ENCODE peak calls at places on chromosomes 7 and 10, in seven cellular contexts. Z, I, X, L, F, O and C are unnamed samples.

GRCh38 chr7:76515999-76516443 is 5.7 kb downstream of the UPK3B start:
- DNase-seq in Z (no peak), I (peak; percentile 36), X (no peak), L (no peak), F (peak; percentile 85), O (peak; percentile 46), C (peak; percentile 71)

GRCh38 chr7:99403764-99404163 is 4.6 kb downstream of the PDAP1 start:
- DNase-seq in Z (no peak), I (no peak), X (no peak), L (no peak), F (no peak), O (no peak), C (no peak)

GRCh38 chr10:63630928-63631685 is 109.9 kb downstream of the REEP3 start:
- DNase-seq in Z (no peak), I (peak; percentile 87), X (no peak), L (no peak), F (no peak), O (no peak), C (no peak)

GRCh38 chr10:819326-819725 is 112.2 kb downstream of the LARP4B start:
- DNase-seq in Z (peak; percentile 22), I (peak; percentile 78), X (no peak), L (no peak), F (no peak), O (no peak), C (no peak)

GRCh38 chr7:157846281-157846680 is 509.5 kb downstream of the DNAJB6 start:
- DNase-seq in Z (no peak), I (no peak), X (no peak), L (no peak), F (no peak), O (no peak), C (no peak)

GRCh38 chr7:140876519-140877248 is 48.0 kb downstream of the BRAF start:
- DNase-seq in Z (no peak), I (no peak), X (no peak), L (no peak), F (no peak), O (no peak), C (peak; percentile 22)

GRCh38 chr7:100867040-100867795 is at the start of gene TRIP6:
- DNase-seq in Z (peak; percentile 68), I (peak; percentile 83), X (peak; percentile 97), L (no peak), F (peak; percentile 59), O (peak; percentile 78), C (peak; percentile 63)

GRCh38 chr10:101403161-101403560 is 49.2 kb downstream of the BTRC start:
- DNase-seq in Z (no peak), I (no peak), X (no peak), L (no peak), F (no peak), O (no peak), C (no peak)

GRCh38 chr7:47681241-47681810 is 99.4 kb upstream of the TNS3 start:
- DNase-seq in Z (no peak), I (no peak), X (no peak), L (no peak), F (no peak), O (no peak), C (no peak)

GRCh38 chr10:60575105-60575504 is 185.4 kb upstream of the ANK3 start:
- DNase-seq in Z (no peak), I (no peak), X (no peak), L (no peak), F (no peak), O (no peak), C (no peak)

GRCh38 chr10:70267161-70267933 is 16.5 kb downstream of the NPFFR1 start:
- DNase-seq in Z (peak; percentile 73), I (peak; percentile 85), X (no peak), L (no peak), F (no peak), O (no peak), C (no peak)

GRCh38 chr7:37081436-37081835 is 357.1 kb upstream of the AOAH start:
- DNase-seq in Z (no peak), I (no peak), X (peak; percentile 20), L (no peak), F (no peak), O (peak; percentile 13), C (no peak)

GRCh38 chr7:7231005-7231404 is 48.7 kb downstream of the C1GALT1 start:
- DNase-seq in Z (no peak), I (no peak), X (no peak), L (no peak), F (no peak), O (no peak), C (no peak)

GRCh38 chr10:70455213-70455630 is 13.7 kb upstream of the NODAL start:
- DNase-seq in Z (no peak), I (no peak), X (no peak), L (no peak), F (no peak), O (no peak), C (no peak)

GRCh38 chr10:119375574-119376265 is 166.8 kb downstream of the RGS10 start:
- DNase-seq in Z (no peak), I (no peak), X (no peak), L (no peak), F (no peak), O (no peak), C (no peak)

GRCh38 chr10:88066876-88067275 is 203.5 kb downstream of the PTEN start:
- DNase-seq in Z (no peak), I (no peak), X (no peak), L (peak; percentile 2), F (no peak), O (no peak), C (peak; percentile 53)

GRCh38 chr7:100677308-100678095 is 4.0 kb downstream of the GNB2 start:
- DNase-seq in Z (no peak), I (no peak), X (no peak), L (no peak), F (peak; percentile 46), O (no peak), C (no peak)

GRCh38 chr7:72025381-72025960 is 386.7 kb downstream of the CALN1 start:
- DNase-seq in Z (no peak), I (no peak), X (no peak), L (no peak), F (no peak), O (no peak), C (no peak)

GRCh38 chr7:3043544-3044395 is at the start of gene CARD11:
- DNase-seq in Z (no peak), I (no peak), X (no peak), L (no peak), F (peak; percentile 47), O (no peak), C (peak; percentile 67)

GRCh38 chr7:105766421-105767191 is 109.8 kb downstream of the ATXN7L1 start:
- DNase-seq in Z (no peak), I (no peak), X (no peak), L (no peak), F (no peak), O (no peak), C (peak; percentile 44)

GRCh38 chr7:77315102-77315501 is 101.0 kb downstream of the GSAP start:
- DNase-seq in Z (no peak), I (no peak), X (no peak), L (no peak), F (no peak), O (no peak), C (no peak)

GRCh38 chr7:81606078-81606863 is 163.6 kb downstream of the HGF start:
- DNase-seq in Z (no peak), I (no peak), X (no peak), L (no peak), F (no peak), O (no peak), C (no peak)

GRCh38 chr10:91800756-91801155 is 2.5 kb downstream of the TNKS2 start:
- DNase-seq in Z (no peak), I (no peak), X (no peak), L (no peak), F (no peak), O (no peak), C (no peak)
- H3K27me3 ChIP-seq in Z (no peaks in the 10 kb centered on the region), I (no peaks in the 10 kb centered on the region), X (no peaks in the 10 kb centered on the region), L (no peaks in the 10 kb centered on the region), F (no peaks in the 10 kb centered on the region), O (no peaks in the 10 kb centered on the region), C (no peaks in the 10 kb centered on the region)

GRCh38 chr7:97011104-97011503 is 5.8 kb downstream of the DLX6 start:
- DNase-seq in Z (no peak), I (no peak), X (no peak), L (no peak), F (no peak), O (no peak), C (no peak)
- H3K27me3 ChIP-seq in Z (peaks cover 66% of the 10 kb centered on the region), I (peaks cover 89% of the 10 kb centered on the region), X (peaks cover 81% of the 10 kb centered on the region), L (peaks cover 94% of the 10 kb centered on the region), F (peaks cover 28% of the 10 kb centered on the region), O (peaks cover 100% of the 10 kb centered on the region), C (peaks cover 6% of the 10 kb centered on the region)

GRCh38 chr10:3822541-3822940 is 37.5 kb upstream of the KLF6 start:
- DNase-seq in Z (no peak), I (no peak), X (no peak), L (no peak), F (no peak), O (no peak), C (no peak)
- H3K27me3 ChIP-seq in Z (no peaks in the 10 kb centered on the region), I (no peaks in the 10 kb centered on the region), X (no peaks in the 10 kb centered on the region), L (no peaks in the 10 kb centered on the region), F (no peaks in the 10 kb centered on the region), O (no peaks in the 10 kb centered on the region), C (no peaks in the 10 kb centered on the region)

GRCh38 chr7:1610678-1611302 is 41.0 kb upstream of the PSMG3 start:
- DNase-seq in Z (no peak), I (no peak), X (no peak), L (no peak), F (peak; percentile 38), O (no peak), C (no peak)

GRCh38 chr7:1610013-1610677 is 40.3 kb upstream of the PSMG3 start:
- DNase-seq in Z (no peak), I (no peak), X (no peak), L (no peak), F (peak; percentile 33), O (no peak), C (no peak)

GRCh38 chr7:1608318-1608717 is 38.5 kb upstream of the PSMG3 start:
- DNase-seq in Z (no peak), I (no peak), X (no peak), L (no peak), F (peak; percentile 35), O (no peak), C (no peak)

GRCh38 chr7:1607001-1607400 is 37.2 kb upstream of the PSMG3 start:
- DNase-seq in Z (no peak), I (no peak), X (no peak), L (no peak), F (peak; percentile 34), O (no peak), C (no peak)

DNA sequence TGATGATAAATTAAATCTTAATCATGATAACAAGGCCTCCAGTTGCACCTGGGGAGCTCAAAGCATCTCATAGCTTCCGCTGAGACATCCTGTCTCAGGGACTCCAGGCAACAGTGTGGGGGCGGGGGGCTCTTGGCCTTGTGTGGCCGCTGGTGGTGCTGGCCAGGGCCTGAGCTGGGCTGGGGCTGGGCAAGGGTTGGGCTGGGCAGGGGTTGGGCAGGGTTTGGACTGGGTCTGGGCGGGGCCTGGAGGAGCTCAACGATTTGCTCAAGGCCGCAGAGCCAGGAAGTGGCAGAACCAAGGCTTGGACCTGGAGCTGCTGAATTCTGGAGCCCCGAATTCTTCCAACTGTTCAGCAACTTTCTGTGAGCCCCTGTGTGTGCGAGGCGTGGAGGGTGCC is 37.9 kb upstream of the PSMG3 start:
- DNase-seq in Z (no peak), I (no peak), X (no peak), L (no peak), F (peak; percentile 51), O (peak; percentile 26), C (no peak)
- H3K27me3 ChIP-seq in Z (no peaks in the 10 kb centered on the region), I (peaks cover 2% of the 10 kb centered on the region), X (no peaks in the 10 kb centered on the region), L (no peaks in the 10 kb centered on the region), F (peaks cover 13% of the 10 kb centered on the region), O (no peaks in the 10 kb centered on the region), C (no peaks in the 10 kb centered on the region)